ENCODE peak calls at places on chromosomes 11 and 22, in five cellular contexts. Z, J, H, Q and L are unnamed samples.

GRCh38 chr11:112248216-112248615 is 12.4 kb downstream of the PLET1 start:
- DNase-seq in H (no peak), J (no peak), Z (peak), Q (peak), L (no peak)

GRCh38 chr11:117437041-117437790 is 109.6 kb downstream of the CEP164 start:
- DNase-seq in Q (no peak), J (no peak), Z (no peak), H (no peak), L (no peak)

GRCh38 chr11:131710511-131710910 is 340.1 kb downstream of the NTM start:
- DNase-seq in Q (no peak), H (no peak), Z (peak), J (no peak), L (no peak)

GRCh38 chr11:116055064-116055463 is 550.8 kb upstream of the CADM1 start:
- DNase-seq in H (no peak), J (no peak), Q (no peak), Z (no peak), L (no peak)

GRCh38 chr11:70671083-70671482 is 272.8 kb downstream of the CTTN start:
- DNase-seq in J (peak), Z (no peak), H (peak), Q (no peak), L (no peak)

GRCh38 chr11:19935507-19935906 is 222.9 kb downstream of the NAV2 start:
- DNase-seq in J (peak), Z (peak), Q (peak), H (peak), L (peak)

GRCh38 chr22:48744283-48744641 is 1083.4 kb downstream of the BRD1 start:
- DNase-seq in Z (no peak), J (no peak), H (no peak), Q (no peak), L (no peak)

GRCh38 chr22:43889366-43890253 is 2.2 kb downstream of the PNPLA5 start:
- DNase-seq in H (peak), Z (peak), Q (no peak), J (no peak), L (no peak)

GRCh38 chr11:93213622-93214021 is 15.8 kb upstream of the SLC36A4 start:
- DNase-seq in Q (no peak), J (no peak), H (no peak), Z (no peak), L (no peak)

GRCh38 chr11:93032580-93032979 is 63.1 kb downstream of the MTNR1B start:
- DNase-seq in J (no peak), Q (no peak), Z (peak), H (no peak), L (no peak)

GRCh38 chr11:19959697-19960096 is 200.6 kb downstream of the DBX1 start:
- DNase-seq in J (no peak), Q (no peak), Z (no peak), H (no peak), L (no peak)

GRCh38 chr11:127074151-127074761 is 73.7 kb upstream of the KIRREL3 start:
- DNase-seq in Q (peak), J (peak), H (peak), Z (peak), L (peak)

GRCh38 chr11:30016588-30017363 is at the start of gene KCNA4:
- DNase-seq in H (peak), J (peak), Z (no peak), Q (no peak), L (peak)

GRCh38 chr11:113505541-113506375 is 30.6 kb upstream of the DRD2 start:
- DNase-seq in Z (peak), H (peak), J (peak), Q (no peak), L (no peak)

GRCh38 chr11:129192150-129192549 is at the start of gene ARHGAP32:
- DNase-seq in Z (no peak), J (no peak), H (peak), Q (no peak), L (no peak)
- H3K4me2 ChIP-seq in Z (no peak), J (no peak), H (no peak), Q (no peak), L (no peak)

GRCh38 chr22:25071720-25072119 is 119.2 kb downstream of the KIAA1671 start:
- DNase-seq in Z (no peak), J (no peak), H (no peak), Q (no peak), L (no peak)
- H3K18ac ChIP-seq in Z (no peak), J (no peak), H (no peak), Q (no peak), L (no peak)

DNA sequence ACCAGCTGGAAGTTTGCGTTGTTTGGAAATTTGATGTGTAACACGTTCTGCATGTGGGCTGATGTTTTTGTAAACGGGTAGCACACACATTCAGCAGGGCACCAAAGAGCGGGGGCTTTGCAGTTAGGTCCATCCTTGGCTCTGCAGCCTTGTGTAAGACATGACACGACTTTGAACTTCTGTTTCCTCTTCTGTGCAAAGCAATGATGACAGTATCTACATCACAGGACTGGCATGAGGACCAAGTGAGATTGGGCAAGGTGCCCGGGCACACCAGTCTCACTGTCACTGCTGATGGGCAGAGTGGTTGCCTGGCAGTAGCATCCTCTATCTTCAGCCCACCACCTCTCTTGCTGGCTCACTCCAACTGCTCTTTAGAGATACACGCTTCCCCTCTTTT is 3.3 kb downstream of the TCN2 start:
- DNase-seq in Z (no peak), H (no peak), J (no peak), Q (no peak), L (no peak)
- H3K4me2 ChIP-seq in Z (no peak), H (no peak), J (no peak), Q (no peak), L (no peak)

GRCh38 chr11:22627421-22627820 is 1.8 kb upstream of the FANCF start:
- DNase-seq in Q (no peak), Z (no peak), J (no peak), H (no peak), L (no peak)
- H3K18ac ChIP-seq in Q (no peak), Z (no peak), J (no peak), H (no peak), L (no peak)

DNA sequence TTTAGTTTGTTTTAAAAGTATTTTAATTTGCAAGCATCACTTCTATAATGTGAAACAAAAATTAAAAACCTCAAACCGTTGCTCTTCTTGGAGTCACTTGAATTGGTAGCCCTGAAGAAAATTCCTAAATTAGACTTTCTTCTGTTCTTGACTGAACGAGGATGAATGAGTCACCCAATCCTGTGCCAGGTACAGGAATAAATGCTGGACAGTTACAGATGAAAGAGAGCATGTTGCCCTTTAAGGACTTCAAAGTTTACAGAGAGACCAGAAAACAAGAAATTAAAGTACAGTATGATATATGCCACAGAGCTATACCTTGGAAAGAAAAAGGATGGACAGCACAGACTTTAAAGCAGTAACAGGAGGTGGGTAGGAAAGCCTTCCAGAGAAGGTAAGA is 41.3 kb upstream of the CXCR5 start:
- DNase-seq in Z (peak), H (no peak), J (no peak), Q (no peak), L (no peak)
- H3K4me2 ChIP-seq in Z (no peak), H (no peak), J (no peak), Q (no peak), L (no peak)

DNA sequence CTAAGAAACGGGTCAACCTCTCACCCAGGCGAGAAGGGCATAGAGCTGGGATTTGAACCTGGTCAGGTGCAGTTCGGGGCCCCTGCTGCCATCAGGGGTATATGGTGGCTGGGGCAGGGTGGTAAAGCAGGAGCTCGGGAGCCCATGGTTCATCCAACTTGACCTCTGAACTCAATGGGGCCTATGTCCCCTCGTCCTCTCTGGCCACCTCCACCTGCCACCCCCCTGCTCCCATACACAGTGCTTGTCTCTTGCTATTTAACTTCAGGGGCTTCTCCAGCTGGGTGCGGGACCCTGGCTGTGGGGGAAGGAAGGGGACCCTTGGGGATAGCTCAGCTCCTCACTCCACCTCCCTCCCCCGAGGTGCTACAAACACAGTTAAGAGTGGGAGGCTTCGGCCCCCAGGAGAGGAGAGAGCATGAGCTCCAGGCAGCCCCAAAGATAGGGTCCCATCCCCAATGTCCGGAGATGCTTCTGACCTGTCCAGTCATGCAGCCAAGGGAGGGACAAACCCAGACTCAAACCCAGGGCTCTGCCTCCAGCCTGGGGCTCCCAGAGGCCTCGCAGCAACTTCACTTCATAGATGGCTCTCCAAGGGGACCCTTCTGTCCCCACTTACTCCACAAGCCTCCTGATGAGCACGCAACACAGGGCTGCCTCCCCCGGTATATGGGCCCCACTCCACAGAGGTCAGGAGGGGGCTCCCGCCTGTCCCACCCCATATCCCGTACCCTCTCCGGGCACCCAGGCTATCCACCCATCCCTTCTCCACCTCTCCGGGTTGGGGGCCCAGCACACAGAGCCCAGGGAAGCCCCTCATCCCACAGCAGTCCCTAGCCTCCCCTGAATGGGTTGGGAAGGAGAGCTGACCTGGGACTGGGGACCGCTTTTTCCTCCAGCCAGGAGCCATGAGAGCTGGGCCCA is 712 bp downstream of the IL2RB start:
- DNase-seq in H (no peak), J (no peak), Q (no peak), Z (no peak), L (no peak)
- H3K18ac ChIP-seq in H (no peak), J (no peak), Q (no peak), Z (no peak), L (peak)